ENCODE peak calls at places on chromosomes 13 and 19, in seven cellular contexts. M is pancreas; H is aorta; Z is naive thymus-derived CD4-positive, alpha-beta T cell; A is thyroid gland; S is tibial artery; T is HL-60. J is an unnamed sample.

GRCh38 chr19:30222993-30223865 is 149.0 kb upstream of the ZNF536 start:
- DNase-seq in T (no peak), S (no peak), Z (no peak), A (peak; percentile 41), H (no peak), M (no peak), J (no peak)

GRCh38 chr19:51921949-51922348 is 5.3 kb upstream of the ZNF613 start:
- DNase-seq in H (no peak), S (no peak), Z (no peak), M (no peak), T (no peak), A (no peak), J (no peak)

GRCh38 chr19:48661746-48662145 is 11.1 kb downstream of the NTN5 start:
- DNase-seq in H (no peak), A (no peak), M (no peak), T (no peak), Z (no peak), S (no peak), J (no peak)

GRCh38 chr13:26991508-26992181 is 180.0 kb downstream of the USP12 start:
- DNase-seq in S (no peak), A (no peak), T (no peak), H (no peak), M (no peak), Z (no peak), J (no peak)

GRCh38 chr19:43798026-43798545 is 4.2 kb downstream of the LYPD5 start:
- DNase-seq in T (no peak), S (no peak), H (no peak), A (no peak), Z (no peak), M (no peak), J (no peak)

GRCh38 chr13:44237276-44237767 is 136.3 kb upstream of the SERP2 start:
- DNase-seq in M (peak; percentile 32), H (peak; percentile 73), Z (no peak), A (peak; percentile 64), T (no peak), S (peak; percentile 94), J (peak; percentile 62)

GRCh38 chr13:100534147-100534818 is 54.3 kb downstream of the GGACT start:
- DNase-seq in A (no peak), M (no peak), H (no peak), Z (no peak), S (no peak), T (no peak), J (no peak)

GRCh38 chr13:88628882-88629281 is 957.7 kb downstream of the SLITRK5 start:
- DNase-seq in S (no peak), T (no peak), H (no peak), A (no peak), M (no peak), Z (no peak), J (no peak)

GRCh38 chr19:11405846-11406643 is 13.1 kb downstream of the RGL3 start:
- DNase-seq in A (no peak), M (no peak), Z (no peak), T (no peak), S (no peak), H (no peak), J (peak; percentile 49)

DNA sequence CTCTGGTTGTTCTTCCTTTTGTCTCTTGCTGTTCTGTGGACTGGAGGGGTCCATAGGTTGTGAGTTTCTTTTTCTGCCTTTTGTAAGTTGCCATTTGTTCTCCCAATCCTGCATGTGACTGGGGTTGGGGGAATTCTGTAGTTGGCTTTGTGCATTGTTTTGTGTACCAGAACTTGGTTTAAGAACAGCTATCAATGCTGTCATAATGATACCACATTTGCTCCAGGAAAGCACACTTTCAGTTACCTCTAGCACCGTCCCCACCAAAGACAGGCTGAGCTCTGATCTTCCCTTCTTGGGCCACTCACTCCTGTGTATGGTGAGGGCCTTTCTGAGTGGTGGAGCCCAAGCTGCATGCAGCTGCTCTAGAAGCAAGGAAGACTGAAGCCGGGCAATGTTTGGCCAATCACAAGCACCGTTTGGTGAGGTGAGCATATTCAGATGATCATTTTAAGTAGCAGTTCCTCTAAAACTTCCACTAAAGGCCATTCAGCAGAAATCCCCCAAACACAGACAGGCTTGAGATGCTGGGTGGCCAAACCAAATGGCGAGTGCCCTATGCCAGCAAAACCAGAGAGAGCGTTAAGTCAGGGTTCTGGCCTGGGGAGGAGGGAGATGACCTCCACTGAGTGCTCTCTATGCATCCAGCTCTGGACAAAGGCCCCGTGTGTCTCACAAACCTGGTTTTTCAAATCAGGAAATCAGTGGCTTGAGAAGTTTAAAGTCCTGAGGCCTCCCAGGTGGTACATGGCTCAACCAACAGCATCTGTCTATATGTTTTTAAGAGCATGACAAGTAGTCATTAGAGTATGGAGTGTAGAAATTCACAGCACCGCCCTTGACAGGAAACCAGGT is 120.7 kb upstream of the SPATA13 start:
- DNase-seq in Z (no peak), M (no peak), T (no peak), S (no peak), H (no peak), A (no peak), J (no peak)
- H3K27ac ChIP-seq in Z (no peak overlapping the region), M (peak overlapping the region; percentile 39), T (no peak overlapping the region), S (no peak overlapping the region), H (no peak overlapping the region), A (no peak overlapping the region), J (no peak overlapping the region)

GRCh38 chr13:79194727-79195126 is 211.3 kb downstream of the RBM26 start:
- DNase-seq in S (no peak), A (no peak), Z (no peak), T (no peak), H (no peak), M (no peak), J (no peak)

GRCh38 chr13:79196366-79196765 is 209.7 kb downstream of the RBM26 start:
- DNase-seq in A (no peak), T (no peak), H (no peak), M (no peak), Z (no peak), S (no peak), J (no peak)

GRCh38 chr13:79194272-79194671 is 211.8 kb downstream of the RBM26 start:
- DNase-seq in Z (peak; percentile 22), M (no peak), A (no peak), S (no peak), H (no peak), T (no peak), J (no peak)

GRCh38 chr13:79197933-79198332 is 208.1 kb downstream of the RBM26 start:
- DNase-seq in Z (no peak), T (no peak), S (no peak), M (no peak), H (no peak), A (no peak), J (no peak)
- H3K27ac ChIP-seq in Z (no peak overlapping the region), T (no peak overlapping the region), S (no peak overlapping the region), M (no peak overlapping the region), H (no peak overlapping the region), A (no peak overlapping the region), J (no peak overlapping the region)

GRCh38 chr19:54162884-54163283 is 3.4 kb upstream of the LENG1 start:
- DNase-seq in S (no peak), H (no peak), A (no peak), Z (no peak), M (no peak), T (no peak), J (no peak)
- H3K27ac ChIP-seq in S (no peak overlapping the region), H (no peak overlapping the region), A (no peak overlapping the region), Z (no peak overlapping the region), M (no peak overlapping the region), T (peak overlapping the region; percentile 13), J (peak overlapping the region; percentile 14)

GRCh38 chr13:71625183-71625582 is 241.8 kb downstream of the DACH1 start:
- DNase-seq in Z (no peak), H (no peak), T (no peak), A (no peak), M (no peak), S (no peak), J (no peak)

GRCh38 chr13:71619096-71619495 is 247.9 kb downstream of the DACH1 start:
- DNase-seq in T (no peak), M (no peak), A (no peak), H (no peak), Z (no peak), S (no peak), J (no peak)

GRCh38 chr13:71624641-71625040 is 242.4 kb downstream of the DACH1 start:
- DNase-seq in H (no peak), A (no peak), S (no peak), Z (no peak), T (no peak), M (no peak), J (no peak)

GRCh38 chr13:71618154-71618553 is 248.8 kb downstream of the DACH1 start:
- DNase-seq in H (no peak), S (no peak), M (no peak), Z (no peak), T (no peak), A (no peak), J (no peak)

GRCh38 chr13:71621152-71622124 is 245.6 kb downstream of the DACH1 start:
- DNase-seq in S (no peak), Z (no peak), H (no peak), A (no peak), T (no peak), M (no peak), J (no peak)
- H3K27ac ChIP-seq in S (no peak overlapping the region), Z (no peak overlapping the region), H (no peak overlapping the region), A (no peak overlapping the region), T (no peak overlapping the region), M (no peak overlapping the region), J (no peak overlapping the region)

GRCh38 chr19:10317045-10317856 is 1.4 kb upstream of the FDX2 start:
- DNase-seq in H (no peak), A (no peak), T (no peak), M (no peak), Z (no peak), S (no peak), J (no peak)

GRCh38 chr19:10317857-10318462 is 2.1 kb upstream of the FDX2 start:
- DNase-seq in T (no peak), Z (no peak), A (no peak), M (no peak), H (no peak), S (no peak), J (no peak)

GRCh38 chr19:10316229-10317044 is 622 bp upstream of the FDX2 start:
- DNase-seq in Z (no peak), H (no peak), T (no peak), M (no peak), A (peak; percentile 37), S (no peak), J (no peak)

GRCh38 chr19:10320602-10321416 is 5.0 kb upstream of the FDX2 start:
- DNase-seq in T (no peak), A (no peak), H (no peak), S (no peak), Z (no peak), M (no peak), J (no peak)

DNA sequence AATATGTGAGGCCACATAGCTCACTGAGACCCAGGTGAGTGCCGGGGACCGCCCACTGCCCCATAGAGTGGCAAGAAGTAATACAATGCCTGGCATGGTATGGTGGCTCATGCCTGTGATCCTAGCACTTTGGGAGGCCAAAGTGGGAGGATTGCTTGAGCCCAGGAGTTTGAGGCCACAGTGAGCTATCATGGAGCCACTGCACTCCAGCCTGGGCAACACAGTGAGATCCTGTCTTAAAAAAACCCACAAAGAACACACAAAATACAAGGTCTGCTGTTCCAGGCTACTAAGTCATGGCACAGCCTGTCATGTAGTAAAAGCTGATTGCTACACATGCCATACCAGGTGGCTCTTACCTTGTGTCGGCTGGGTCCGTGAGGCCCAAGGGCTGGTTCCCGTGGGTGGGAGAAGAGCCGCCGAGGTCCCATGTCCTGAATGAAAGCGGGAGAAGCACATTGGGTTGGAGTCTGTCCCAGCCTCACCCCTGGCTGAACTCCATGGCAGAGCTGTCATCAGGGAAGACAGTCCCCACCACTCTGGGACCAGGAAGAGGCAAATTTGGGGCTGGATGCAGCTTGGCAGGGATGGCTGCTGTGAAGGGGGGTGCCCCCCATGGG is 3.1 kb upstream of the FDX2 start:
- DNase-seq in S (no peak), A (no peak), T (no peak), H (no peak), Z (no peak), M (no peak), J (no peak)
- H3K27ac ChIP-seq in S (no peak overlapping the region), A (no peak overlapping the region), T (no peak overlapping the region), H (no peak overlapping the region), Z (no peak overlapping the region), M (no peak overlapping the region), J (no peak overlapping the region)

GRCh38 chr19:5035105-5035761 is 66.3 kb downstream of the KDM4B start:
- DNase-seq in S (no peak), T (no peak), A (no peak), Z (no peak), M (no peak), H (no peak), J (peak; percentile 62)
- H3K27ac ChIP-seq in S (no peak overlapping the region), T (no peak overlapping the region), A (no peak overlapping the region), Z (no peak overlapping the region), M (no peak overlapping the region), H (no peak overlapping the region), J (no peak overlapping the region)

J was measured in ovary.